ENCODE peak calls at places on chromosome 6, in six cellular contexts. One of them, this sample, is unnamed.

GRCh38 chr6:14454467-14454763 is 336.8 kb downstream of the CD83 start:
- DNase-seq in H54: no peak
- DNase-seq in sigmoid colon: no peak
- DNase-seq in kidney epithelial cell: no peak
- DNase-seq in NCI-H1092 treated with DMSO at 0.1 percent for 48 hours: no peak
- DNase-seq in RCC 7860: no peak
- DNase-seq in this sample: no peak

GRCh38 chr6:9697263-9697931 is 717.5 kb downstream of the TFAP2A start:
- DNase-seq in H54: no peak
- DNase-seq in sigmoid colon: no peak
- DNase-seq in kidney epithelial cell: no peak
- DNase-seq in NCI-H1092 treated with DMSO at 0.1 percent for 48 hours: no peak
- DNase-seq in RCC 7860: no peak
- DNase-seq in this sample: no peak

GRCh38 chr6:38336922-38337321 is 302.8 kb downstream of the BTBD9 start:
- DNase-seq in H54: no peak
- DNase-seq in sigmoid colon: no peak
- DNase-seq in kidney epithelial cell: no peak
- DNase-seq in NCI-H1092 treated with DMSO at 0.1 percent for 48 hours: no peak
- DNase-seq in RCC 7860: no peak
- DNase-seq in this sample: no peak

GRCh38 chr6:15322781-15323536 is 77.1 kb downstream of the JARID2 start:
- DNase-seq in H54: no peak
- DNase-seq in sigmoid colon: no peak
- DNase-seq in kidney epithelial cell: no peak
- DNase-seq in NCI-H1092 treated with DMSO at 0.1 percent for 48 hours: no peak
- DNase-seq in RCC 7860: no peak
- DNase-seq in this sample: no peak

GRCh38 chr6:113879186-113880096 is 22.3 kb downstream of the MARCKS start:
- DNase-seq in H54: no peak
- DNase-seq in sigmoid colon: peak
- DNase-seq in kidney epithelial cell: no peak
- DNase-seq in NCI-H1092 treated with DMSO at 0.1 percent for 48 hours: peak
- DNase-seq in RCC 7860: peak
- DNase-seq in this sample: peak

GRCh38 chr6:41720783-41721182 is 14.6 kb downstream of the TFEB start:
- DNase-seq in H54: no peak
- DNase-seq in sigmoid colon: no peak
- DNase-seq in kidney epithelial cell: no peak
- DNase-seq in NCI-H1092 treated with DMSO at 0.1 percent for 48 hours: no peak
- DNase-seq in RCC 7860: no peak
- DNase-seq in this sample: no peak

GRCh38 chr6:93047033-93047432 is 372.3 kb downstream of the EPHA7 start:
- DNase-seq in H54: no peak
- DNase-seq in sigmoid colon: no peak
- DNase-seq in kidney epithelial cell: no peak
- DNase-seq in NCI-H1092 treated with DMSO at 0.1 percent for 48 hours: no peak
- DNase-seq in RCC 7860: no peak
- DNase-seq in this sample: no peak

GRCh38 chr6:84596488-84596887 is 167.9 kb downstream of the TBX18 start:
- DNase-seq in H54: no peak
- DNase-seq in sigmoid colon: no peak
- DNase-seq in kidney epithelial cell: no peak
- DNase-seq in NCI-H1092 treated with DMSO at 0.1 percent for 48 hours: no peak
- DNase-seq in RCC 7860: no peak
- DNase-seq in this sample: no peak

GRCh38 chr6:99473730-99474129 is 41.5 kb downstream of the USP45 start:
- DNase-seq in H54: no peak
- DNase-seq in sigmoid colon: no peak
- DNase-seq in kidney epithelial cell: no peak
- DNase-seq in NCI-H1092 treated with DMSO at 0.1 percent for 48 hours: no peak
- DNase-seq in RCC 7860: no peak
- DNase-seq in this sample: no peak

GRCh38 chr6:164322533-164322932 is 908.0 kb downstream of the QKI start:
- DNase-seq in H54: no peak
- DNase-seq in sigmoid colon: no peak
- DNase-seq in kidney epithelial cell: peak
- DNase-seq in NCI-H1092 treated with DMSO at 0.1 percent for 48 hours: no peak
- DNase-seq in RCC 7860: no peak
- DNase-seq in this sample: peak

GRCh38 chr6:31652925-31653724 is 664 bp upstream of the BAG6 start:
- DNase-seq in H54: peak
- DNase-seq in sigmoid colon: peak
- DNase-seq in kidney epithelial cell: peak
- DNase-seq in NCI-H1092 treated with DMSO at 0.1 percent for 48 hours: peak
- DNase-seq in RCC 7860: no peak
- DNase-seq in this sample: peak

GRCh38 chr6:3261921-3262320 is 3.2 kb downstream of the PSMG4 start:
- DNase-seq in H54: no peak
- DNase-seq in sigmoid colon: no peak
- DNase-seq in kidney epithelial cell: no peak
- DNase-seq in NCI-H1092 treated with DMSO at 0.1 percent for 48 hours: no peak
- DNase-seq in RCC 7860: no peak
- DNase-seq in this sample: no peak

GRCh38 chr6:37353761-37354525 is at the start of gene RNF8:
- DNase-seq in H54: peak
- DNase-seq in sigmoid colon: peak
- DNase-seq in kidney epithelial cell: peak
- DNase-seq in NCI-H1092 treated with DMSO at 0.1 percent for 48 hours: peak
- DNase-seq in RCC 7860: peak
- DNase-seq in this sample: peak

GRCh38 chr6:7426447-7427169 is 37.0 kb downstream of the RIOK1 start:
- DNase-seq in H54: no peak
- DNase-seq in sigmoid colon: no peak
- DNase-seq in kidney epithelial cell: no peak
- DNase-seq in NCI-H1092 treated with DMSO at 0.1 percent for 48 hours: no peak
- DNase-seq in RCC 7860: no peak
- DNase-seq in this sample: no peak

GRCh38 chr6:167682546-167683027 is 144.1 kb upstream of the AFDN start:
- DNase-seq in H54: no peak
- DNase-seq in sigmoid colon: peak
- DNase-seq in kidney epithelial cell: no peak
- DNase-seq in NCI-H1092 treated with DMSO at 0.1 percent for 48 hours: no peak
- DNase-seq in RCC 7860: no peak
- DNase-seq in this sample: no peak

GRCh38 chr6:165925474-165926156 is 242.0 kb downstream of the TBXT start:
- DNase-seq in H54: no peak
- DNase-seq in sigmoid colon: no peak
- DNase-seq in kidney epithelial cell: no peak
- DNase-seq in NCI-H1092 treated with DMSO at 0.1 percent for 48 hours: no peak
- DNase-seq in RCC 7860: no peak
- DNase-seq in this sample: no peak

GRCh38 chr6:22079788-22080187 is 217.0 kb downstream of the PRL start:
- DNase-seq in H54: no peak
- DNase-seq in sigmoid colon: no peak
- DNase-seq in kidney epithelial cell: no peak
- DNase-seq in NCI-H1092 treated with DMSO at 0.1 percent for 48 hours: no peak
- DNase-seq in RCC 7860: no peak
- DNase-seq in this sample: no peak

GRCh38 chr6:170369439-170369838 is 62.9 kb downstream of the FAM120B start:
- DNase-seq in H54: no peak
- DNase-seq in sigmoid colon: no peak
- DNase-seq in kidney epithelial cell: no peak
- DNase-seq in NCI-H1092 treated with DMSO at 0.1 percent for 48 hours: no peak
- DNase-seq in RCC 7860: no peak
- DNase-seq in this sample: no peak

GRCh38 chr6:111928139-111928538 is 54.9 kb upstream of the FYN start:
- DNase-seq in H54: no peak
- DNase-seq in sigmoid colon: no peak
- DNase-seq in kidney epithelial cell: no peak
- DNase-seq in NCI-H1092 treated with DMSO at 0.1 percent for 48 hours: no peak
- DNase-seq in RCC 7860: no peak
- DNase-seq in this sample: no peak

GRCh38 chr6:38639498-38640215 is at the start of gene BTBD9:
- DNase-seq in H54: peak
- DNase-seq in sigmoid colon: peak
- DNase-seq in kidney epithelial cell: peak
- DNase-seq in NCI-H1092 treated with DMSO at 0.1 percent for 48 hours: peak
- DNase-seq in RCC 7860: peak
- DNase-seq in this sample: peak

GRCh38 chr6:112468359-112468758 is 121.2 kb downstream of the RFPL4B start:
- DNase-seq in H54: no peak
- DNase-seq in sigmoid colon: no peak
- DNase-seq in kidney epithelial cell: peak
- DNase-seq in NCI-H1092 treated with DMSO at 0.1 percent for 48 hours: no peak
- DNase-seq in RCC 7860: peak
- DNase-seq in this sample: peak

GRCh38 chr6:160215232-160215631 is 43.4 kb downstream of the SLC22A2 start:
- DNase-seq in H54: no peak
- DNase-seq in sigmoid colon: no peak
- DNase-seq in kidney epithelial cell: no peak
- DNase-seq in NCI-H1092 treated with DMSO at 0.1 percent for 48 hours: no peak
- DNase-seq in RCC 7860: peak
- DNase-seq in this sample: no peak

GRCh38 chr6:82766476-82766875 is 299.2 kb downstream of the UBE3D start:
- DNase-seq in H54: no peak
- DNase-seq in sigmoid colon: no peak
- DNase-seq in kidney epithelial cell: no peak
- DNase-seq in NCI-H1092 treated with DMSO at 0.1 percent for 48 hours: no peak
- DNase-seq in RCC 7860: no peak
- DNase-seq in this sample: no peak

GRCh38 chr6:33208089-33208967 is at the start of gene RING1:
- DNase-seq in H54: peak
- DNase-seq in sigmoid colon: peak
- DNase-seq in kidney epithelial cell: no peak
- DNase-seq in NCI-H1092 treated with DMSO at 0.1 percent for 48 hours: peak
- DNase-seq in RCC 7860: peak
- DNase-seq in this sample: peak

GRCh38 chr6:15507746-15508145 is 155.1 kb downstream of the DTNBP1 start:
- DNase-seq in H54: no peak
- DNase-seq in sigmoid colon: peak
- DNase-seq in kidney epithelial cell: no peak
- DNase-seq in NCI-H1092 treated with DMSO at 0.1 percent for 48 hours: no peak
- DNase-seq in RCC 7860: peak
- DNase-seq in this sample: no peak

GRCh38 chr6:31144970-31145340 is 6.1 kb upstream of the PSORS1C2 start:
- DNase-seq in H54: no peak
- DNase-seq in sigmoid colon: no peak
- DNase-seq in kidney epithelial cell: no peak
- DNase-seq in NCI-H1092 treated with DMSO at 0.1 percent for 48 hours: no peak
- DNase-seq in RCC 7860: no peak
- DNase-seq in this sample: no peak

GRCh38 chr6:143941852-143942627 is 66.0 kb downstream of the PLAGL1 start:
- DNase-seq in H54: peak
- DNase-seq in sigmoid colon: no peak
- DNase-seq in kidney epithelial cell: no peak
- DNase-seq in NCI-H1092 treated with DMSO at 0.1 percent for 48 hours: peak
- DNase-seq in RCC 7860: no peak
- DNase-seq in this sample: peak

GRCh38 chr6:160792711-160793110 is 90.7 kb downstream of the PLG start:
- DNase-seq in H54: no peak
- DNase-seq in sigmoid colon: no peak
- DNase-seq in kidney epithelial cell: no peak
- DNase-seq in NCI-H1092 treated with DMSO at 0.1 percent for 48 hours: no peak
- DNase-seq in RCC 7860: no peak
- DNase-seq in this sample: no peak

GRCh38 chr6:112253842-112254816 is at the start of gene LAMA4:
- DNase-seq in H54: peak
- DNase-seq in sigmoid colon: peak
- DNase-seq in kidney epithelial cell: no peak
- DNase-seq in NCI-H1092 treated with DMSO at 0.1 percent for 48 hours: peak
- DNase-seq in RCC 7860: no peak
- DNase-seq in this sample: peak

GRCh38 chr6:139883776-139884175 is 509.3 kb upstream of the CITED2 start:
- DNase-seq in H54: no peak
- DNase-seq in sigmoid colon: no peak
- DNase-seq in kidney epithelial cell: no peak
- DNase-seq in NCI-H1092 treated with DMSO at 0.1 percent for 48 hours: no peak
- DNase-seq in RCC 7860: no peak
- DNase-seq in this sample: no peak

GRCh38 chr6:136772685-136773472 is 19.4 kb downstream of the MAP3K5 start:
- DNase-seq in H54: no peak
- DNase-seq in sigmoid colon: no peak
- DNase-seq in kidney epithelial cell: peak
- DNase-seq in NCI-H1092 treated with DMSO at 0.1 percent for 48 hours: no peak
- DNase-seq in RCC 7860: no peak
- DNase-seq in this sample: no peak

GRCh38 chr6:170456334-170456733 is 96.8 kb downstream of the PSMB1 start:
- DNase-seq in H54: no peak
- DNase-seq in sigmoid colon: no peak
- DNase-seq in kidney epithelial cell: no peak
- DNase-seq in NCI-H1092 treated with DMSO at 0.1 percent for 48 hours: no peak
- DNase-seq in RCC 7860: no peak
- DNase-seq in this sample: no peak

GRCh38 chr6:35088281-35089215 is 52.6 kb downstream of the TCP11 start:
- DNase-seq in H54: no peak
- DNase-seq in sigmoid colon: peak
- DNase-seq in kidney epithelial cell: no peak
- DNase-seq in NCI-H1092 treated with DMSO at 0.1 percent for 48 hours: no peak
- DNase-seq in RCC 7860: no peak
- DNase-seq in this sample: no peak

GRCh38 chr6:23176883-23177282 is 607.5 kb downstream of the HDGFL1 start:
- DNase-seq in H54: no peak
- DNase-seq in sigmoid colon: no peak
- DNase-seq in kidney epithelial cell: no peak
- DNase-seq in NCI-H1092 treated with DMSO at 0.1 percent for 48 hours: peak
- DNase-seq in RCC 7860: no peak
- DNase-seq in this sample: no peak

GRCh38 chr6:54598787-54599309 is 247.7 kb upstream of the FAM83B start:
- DNase-seq in H54: no peak
- DNase-seq in sigmoid colon: no peak
- DNase-seq in kidney epithelial cell: no peak
- DNase-seq in NCI-H1092 treated with DMSO at 0.1 percent for 48 hours: no peak
- DNase-seq in RCC 7860: no peak
- DNase-seq in this sample: no peak

GRCh38 chr6:136812174-136812573 is 10.2 kb upstream of the PEX7 start:
- DNase-seq in H54: no peak
- DNase-seq in sigmoid colon: no peak
- DNase-seq in kidney epithelial cell: no peak
- DNase-seq in NCI-H1092 treated with DMSO at 0.1 percent for 48 hours: no peak
- DNase-seq in RCC 7860: no peak
- DNase-seq in this sample: no peak

GRCh38 chr6:73657201-73657600 is 3.4 kb upstream of the SLC17A5 start:
- DNase-seq in H54: no peak
- DNase-seq in sigmoid colon: no peak
- DNase-seq in kidney epithelial cell: no peak
- DNase-seq in NCI-H1092 treated with DMSO at 0.1 percent for 48 hours: no peak
- DNase-seq in RCC 7860: no peak
- DNase-seq in this sample: no peak

GRCh38 chr6:44524491-44525227 is 137.2 kb downstream of the CDC5L start:
- DNase-seq in H54: no peak
- DNase-seq in sigmoid colon: no peak
- DNase-seq in kidney epithelial cell: no peak
- DNase-seq in NCI-H1092 treated with DMSO at 0.1 percent for 48 hours: no peak
- DNase-seq in RCC 7860: no peak
- DNase-seq in this sample: no peak